ENCODE peak calls at places on chromosomes 6 and 20, in four cellular contexts. Z is uterus, H is fibroblast of lung, B is tibial nerve. I is an unnamed sample.

GRCh38 chr6:75431379-75431778 is 62.2 kb downstream of the FILIP1 start:
- DNase-seq in B (no peak), H (no peak), Z (no peak), I (no peak)

GRCh38 chr6:26363882-26364825 is 844 bp upstream of the BTN3A2 start:
- DNase-seq in B (no peak), Z (peak), H (peak), I (no peak)

GRCh38 chr20:15239542-15240206 is 902.3 kb upstream of the FLRT3 start:
- DNase-seq in Z (no peak), H (no peak), B (no peak), I (no peak)

GRCh38 chr6:105794263-105794662 is 291.9 kb upstream of the PRDM1 start:
- DNase-seq in B (peak), Z (no peak), H (no peak), I (peak)

GRCh38 chr6:110873981-110874879 is at the start of gene AMD1:
- DNase-seq in Z (peak), H (peak), B (peak), I (peak)

GRCh38 chr6:35049885-35050284 is 91.3 kb downstream of the TCP11 start:
- DNase-seq in B (peak), Z (no peak), H (peak), I (peak)

GRCh38 chr6:157438611-157439109 is 57.7 kb downstream of the ZDHHC14 start:
- DNase-seq in H (peak), B (no peak), Z (no peak), I (no peak)

GRCh38 chr6:15036690-15037245 is 209.1 kb upstream of the JARID2 start:
- DNase-seq in H (no peak), B (peak), Z (no peak), I (no peak)

GRCh38 chr6:79864001-79864400 is 83.4 kb downstream of the ELOVL4 start:
- DNase-seq in B (no peak), H (no peak), Z (no peak), I (no peak)

GRCh38 chr6:137313928-137314855 is 95.0 kb upstream of the IFNGR1 start:
- DNase-seq in H (peak), Z (peak), B (peak), I (no peak)
- H3K27ac ChIP-seq in H (no peak), Z (no peak), B (peak), I (no peak)

GRCh38 chr20:25038103-25038410 is 19.9 kb downstream of the ACSS1 start:
- DNase-seq in B (no peak), Z (no peak), H (no peak), I (no peak)
- H3K27ac ChIP-seq in B (peak), Z (peak), H (no peak), I (peak)

GRCh38 chr6:32829495-32829894 is 9.0 kb downstream of the TAP2 start:
- DNase-seq in B (no peak), H (no peak), Z (no peak), I (no peak)
- H3K27ac ChIP-seq in B (no peak), H (no peak), Z (no peak), I (no peak)

GRCh38 chr6:18391018-18391417 is 3.9 kb downstream of the RNF144B start:
- DNase-seq in H (no peak), B (no peak), Z (no peak), I (no peak)

GRCh38 chr6:18390476-18390875 is 3.3 kb downstream of the RNF144B start:
- DNase-seq in H (peak), B (no peak), Z (no peak), I (no peak)

GRCh38 chr6:18388942-18389341 is 1.8 kb downstream of the RNF144B start:
- DNase-seq in Z (no peak), B (no peak), H (peak), I (no peak)

GRCh38 chr6:18388252-18388651 is 1.1 kb downstream of the RNF144B start:
- DNase-seq in H (no peak), Z (no peak), B (no peak), I (no peak)

DNA sequence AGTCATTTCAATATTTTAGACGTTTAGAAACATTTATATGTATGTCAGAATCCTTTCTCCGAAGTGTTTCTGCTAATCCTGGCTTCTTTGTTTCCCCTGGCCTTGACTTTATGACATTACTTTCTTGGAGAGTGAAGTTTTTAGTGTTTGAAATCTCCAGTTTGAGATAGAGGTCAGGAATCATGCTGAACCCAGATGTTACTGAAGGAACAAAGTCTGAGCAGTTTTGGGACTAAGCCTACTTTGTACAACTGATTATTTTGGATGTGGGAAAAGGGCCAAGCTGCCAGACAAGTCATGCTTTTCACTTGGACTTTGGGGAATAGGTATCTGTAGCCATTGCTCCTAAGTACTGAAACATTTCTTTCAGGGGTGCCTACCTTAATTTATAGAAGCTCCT is 2.3 kb downstream of the RNF144B start:
- DNase-seq in H (peak), B (no peak), Z (no peak), I (no peak)
- H3K27ac ChIP-seq in H (no peak), B (peak), Z (peak), I (no peak)

DNA sequence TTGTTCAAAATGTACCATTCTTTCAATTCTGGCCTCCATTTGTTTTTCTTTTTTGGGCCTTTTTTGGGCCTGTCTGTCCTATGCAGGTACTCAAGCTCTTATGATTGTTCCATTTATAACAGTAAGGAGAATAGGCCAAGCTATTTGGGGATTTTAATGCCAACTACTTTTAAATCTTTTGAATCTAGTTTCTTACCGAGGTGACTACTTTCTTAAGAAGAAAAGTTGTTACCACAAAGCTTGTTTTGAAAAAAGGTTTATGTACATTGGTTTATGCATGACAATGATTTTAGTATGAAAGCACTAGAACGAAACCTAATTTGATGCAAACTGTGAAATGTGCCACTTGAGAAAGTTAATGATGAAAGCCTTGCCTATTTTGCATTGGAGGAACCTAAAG is 98.3 kb upstream of the MTHFD1L start:
- DNase-seq in Z (no peak), H (no peak), B (no peak), I (no peak)
- H3K27ac ChIP-seq in Z (peak), H (no peak), B (peak), I (peak)

DNA sequence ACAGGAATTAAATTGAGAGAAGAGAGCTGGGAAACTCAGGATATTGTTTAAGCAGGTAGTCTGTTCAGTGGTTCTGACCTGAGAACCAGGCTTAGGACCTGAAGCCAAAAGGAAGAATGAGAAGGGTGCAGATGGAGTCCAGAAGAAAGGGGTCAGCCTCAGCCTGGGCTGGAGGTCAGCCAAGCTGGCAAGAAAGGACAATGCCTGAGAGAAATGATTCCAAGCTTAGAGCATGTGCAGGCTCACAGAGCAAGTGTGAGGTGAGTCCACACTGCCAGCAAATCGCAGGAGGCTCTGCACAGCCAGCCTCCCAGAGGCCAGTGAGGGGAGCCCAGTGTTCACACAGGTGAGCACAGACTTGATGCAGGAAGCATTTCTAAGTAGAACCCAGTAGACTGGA is 47.3 kb downstream of the DAAM2 start:
- DNase-seq in Z (no peak), H (no peak), B (no peak), I (no peak)
- H3K27ac ChIP-seq in Z (no peak), H (no peak), B (peak), I (peak)

DNA sequence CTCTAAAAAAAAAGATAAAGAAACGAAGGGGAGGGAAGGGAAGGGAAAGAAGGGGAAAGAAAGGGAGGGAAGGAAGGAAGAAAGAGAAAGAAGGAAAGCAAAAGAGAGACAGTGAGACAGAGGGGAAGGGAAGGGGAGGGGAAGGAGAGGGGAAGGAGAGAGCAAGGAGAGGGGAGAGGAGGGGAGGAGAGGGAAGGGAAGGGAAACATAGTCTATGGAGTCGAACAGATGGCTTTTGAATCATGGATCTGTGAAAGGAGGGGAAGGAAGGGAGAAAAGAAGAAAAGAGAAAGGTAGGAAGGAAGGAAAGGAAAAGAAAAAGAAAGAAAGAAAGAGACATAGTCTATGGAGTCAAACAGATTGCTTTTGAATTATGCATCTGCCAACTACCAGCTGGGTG is 16.7 kb upstream of the NCOA6 start:
- DNase-seq in H (no peak), Z (no peak), B (no peak), I (no peak)
- H3K27ac ChIP-seq in H (no peak), Z (no peak), B (no peak), I (no peak)